ENCODE peak calls at places on chromosomes 7 and 10, in five cellular contexts. G is stimulated activated CD4-positive, alpha-beta T cell treated with anti-CD3 and anti-CD28 coated beads, Interleukin-2, amount 100 ng/mL, for 4 hours; Z is NCI-H460; Y is AG09309; D is HFFc6. I is an unnamed sample.

GRCh38 chr10:125060851-125061556 is 99.4 kb downstream of the CTBP2 start:
- DNase-seq in G (no peak), Z (peak), Y (peak), D (peak), I (no peak)

GRCh38 chr7:152760384-152761115 is 998 bp downstream of the ACTR3B start:
- DNase-seq in G (no peak), Z (peak), Y (no peak), D (peak), I (no peak)

GRCh38 chr7:28570970-28571288 is 158.6 kb downstream of the CREB5 start:
- DNase-seq in G (no peak), Z (no peak), Y (no peak), D (peak), I (no peak)

GRCh38 chr10:70479161-70479531 is 579 bp downstream of the PALD1 start:
- DNase-seq in G (no peak), Z (no peak), Y (no peak), D (no peak), I (no peak)

GRCh38 chr7:23299770-23300300 is 696 bp downstream of the MALSU1 start:
- DNase-seq in G (no peak), Z (no peak), Y (no peak), D (no peak), I (no peak)

GRCh38 chr7:76201732-76202665 is at the start of gene SRRM3:
- DNase-seq in G (peak), Z (peak), Y (peak), D (peak), I (peak)

GRCh38 chr10:62817120-62817762 is 1.1 kb upstream of the EGR2 start:
- DNase-seq in G (peak), Z (no peak), Y (no peak), D (no peak), I (no peak)

GRCh38 chr10:63976538-63976937 is 455.3 kb downstream of the REEP3 start:
- DNase-seq in G (no peak), Z (peak), Y (no peak), D (no peak), I (no peak)

GRCh38 chr7:157463245-157463644 is 126.4 kb downstream of the DNAJB6 start:
- DNase-seq in G (no peak), Z (no peak), Y (no peak), D (no peak), I (no peak)

GRCh38 chr10:4129866-4130455 is 345.0 kb upstream of the KLF6 start:
- DNase-seq in G (no peak), Z (no peak), Y (no peak), D (no peak), I (no peak)

GRCh38 chr10:96236090-96236478 is 35.3 kb downstream of the BLNK start:
- DNase-seq in G (no peak), Z (no peak), Y (no peak), D (no peak), I (no peak)

I was measured in HFF-Myc.